ENCODE peak calls at places on chromosomes 5 and 9, in four cellular contexts. R is HEK293T, N is K562, K is HepG2. W is an unnamed sample.

GRCh38 chr9:118711843-118712242 is 657.4 kb downstream of the BRINP1 start:
- DNase-seq in R (no peak), N (no peak), K (no peak), W (no peak)

GRCh38 chr9:75088646-75089368 is 493 bp downstream of the OSTF1 start:
- DNase-seq in N (peak), R (peak), K (peak), W (peak)

GRCh38 chr5:168152660-168153059 is 138.8 kb upstream of the WWC1 start:
- DNase-seq in N (no peak), R (no peak), K (no peak), W (no peak)

GRCh38 chr9:133089271-133089671 is 27.5 kb downstream of the CEL start:
- DNase-seq in K (no peak), N (no peak), R (no peak), W (no peak)

GRCh38 chr5:5497132-5497748 is 74.8 kb downstream of the ICE1 start:
- DNase-seq in N (peak), R (peak), K (peak), W (peak)

GRCh38 chr5:58410441-58410840 is 49.4 kb downstream of the PLK2 start:
- DNase-seq in K (no peak), R (no peak), N (no peak), W (no peak)

GRCh38 chr9:108213516-108213915 is 642.3 kb downstream of the ACTL7B start:
- DNase-seq in R (no peak), K (no peak), N (no peak), W (no peak)

GRCh38 chr9:31542384-31543055 is 841.9 kb upstream of the ACO1 start:
- DNase-seq in K (peak), R (peak), N (no peak), W (peak)

GRCh38 chr5:116583085-116583766 is 8.6 kb upstream of the SEMA6A start:
- DNase-seq in R (no peak), K (no peak), N (no peak), W (no peak)
- TF ChIP-seq ELF4 in R (no peak), K (no peak), N (no peak), W (no peak)

GRCh38 chr5:105414067-105414466 is 1851.5 kb upstream of the NUDT12 start:
- DNase-seq in R (no peak), K (no peak), N (no peak), W (no peak)
- TF ChIP-seq ELF4 in R (no peak), K (no peak), N (no peak), W (no peak)

GRCh38 chr5:143271431-143271830 is 132.1 kb downstream of the NR3C1 start:
- DNase-seq in R (no peak), K (no peak), N (no peak), W (no peak)

GRCh38 chr5:143279698-143280097 is 123.8 kb downstream of the NR3C1 start:
- DNase-seq in K (peak), R (no peak), N (no peak), W (peak)

GRCh38 chr5:143277536-143277935 is 126.0 kb downstream of the NR3C1 start:
- DNase-seq in N (no peak), R (no peak), K (no peak), W (no peak)

GRCh38 chr5:143274952-143275351 is 128.5 kb downstream of the NR3C1 start:
- DNase-seq in N (no peak), K (no peak), R (no peak), W (no peak)

GRCh38 chr5:143275871-143276363 is 127.6 kb downstream of the NR3C1 start:
- DNase-seq in K (no peak), R (no peak), N (no peak), W (no peak)
- TF ChIP-seq ELF4 in K (no peak), R (no peak), N (no peak), W (no peak)

DNA sequence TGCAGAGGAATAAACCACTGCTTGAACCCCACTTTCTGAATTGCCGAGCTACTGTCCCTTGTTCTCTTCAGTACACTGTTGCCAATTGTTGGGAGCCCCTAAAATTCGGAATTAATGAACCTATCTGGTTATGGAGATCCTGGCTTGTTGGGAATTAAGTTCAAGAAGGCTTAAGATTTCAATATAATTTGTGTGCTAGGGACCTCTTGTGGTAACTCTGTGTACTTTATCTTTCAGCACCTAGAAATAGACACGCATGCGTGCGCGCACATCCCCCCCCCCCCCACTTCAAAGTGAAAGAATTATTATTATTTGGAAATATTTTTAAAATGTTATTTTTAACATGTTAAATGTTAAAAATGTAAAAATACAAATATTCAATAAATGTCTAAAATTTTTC is 53.3 kb upstream of the FAM169A start:
- DNase-seq in N (peak), K (peak), R (peak), W (no peak)
- TF ChIP-seq ELF4 in N (no peak), K (no peak), R (no peak), W (no peak)

W was measured in WTC11.